ENCODE peak calls at places on chromosomes 13 and 19, in seven cellular contexts. D is K562, Z is ovary, N is body of pancreas, S is esophagus muscularis mucosa, W is suprapubic skin, B is breast epithelium. C is an unnamed sample.
A peak's percentile ranks its signal among the peaks of the same experiment; 100 is the strongest.

GRCh38 chr13:28558126-28558525 is 63.2 kb upstream of the FLT1 start:
- DNase-seq in D (no peak), Z (no peak), N (no peak), S (no peak), W (no peak), B (no peak), C (no peak)

GRCh38 chr19:9535934-9536333 is 2.5 kb downstream of the ZNF426 start:
- DNase-seq in D (no peak), Z (no peak), N (no peak), S (no peak), W (no peak), B (no peak), C (no peak)

GRCh38 chr19:35327642-35328041 is 1.3 kb upstream of the CD22 start:
- DNase-seq in D (peak; percentile 69), Z (no peak), N (no peak), S (no peak), W (no peak), B (no peak), C (no peak)

GRCh38 chr13:33446821-33447481 is 161.4 kb upstream of the STARD13 start:
- DNase-seq in D (no peak), Z (no peak), N (peak; percentile 18), S (no peak), W (no peak), B (peak; percentile 61), C (peak; percentile 68)

GRCh38 chr19:51036519-51036918 is 1.7 kb upstream of the KLK12 start:
- DNase-seq in D (peak; percentile 54), Z (no peak), N (no peak), S (no peak), W (no peak), B (no peak), C (no peak)

GRCh38 chr19:19259741-19260140 is 13.4 kb downstream of the TM6SF2 start:
- DNase-seq in D (peak; percentile 84), Z (no peak), N (no peak), S (no peak), W (no peak), B (no peak), C (no peak)

GRCh38 chr19:32924200-32924599 is 47.6 kb downstream of the CEP89 start:
- DNase-seq in D (no peak), Z (no peak), N (no peak), S (no peak), W (no peak), B (no peak), C (peak; percentile 46)

GRCh38 chr19:7933828-7934725 is 8.1 kb upstream of the CTXN1 start:
- DNase-seq in D (no peak), Z (no peak), N (no peak), S (no peak), W (no peak), B (no peak), C (no peak)

GRCh38 chr19:8305798-8306197 is 2.4 kb downstream of the CD320 start:
- DNase-seq in D (peak; percentile 2), Z (peak; percentile 13), N (peak; percentile 5), S (no peak), W (peak; percentile 20), B (peak; percentile 14), C (no peak)

GRCh38 chr13:20065516-20065915 is 95.3 kb downstream of the GJA3 start:
- DNase-seq in D (no peak), Z (no peak), N (no peak), S (no peak), W (no peak), B (no peak), C (no peak)

GRCh38 chr13:29551214-29551613 is 44.3 kb downstream of the SLC7A1 start:
- DNase-seq in D (no peak), Z (no peak), N (no peak), S (no peak), W (no peak), B (no peak), C (no peak)

GRCh38 chr19:43470288-43470687 is 4.9 kb upstream of the LYPD3 start:
- DNase-seq in D (no peak), Z (no peak), N (no peak), S (no peak), W (no peak), B (no peak), C (no peak)

GRCh38 chr13:24618219-24618955 is 61.8 kb upstream of the ATP12A start:
- DNase-seq in D (no peak), Z (no peak), N (no peak), S (peak; percentile 86), W (no peak), B (no peak), C (no peak)

GRCh38 chr13:61463027-61463426 is 47.4 kb upstream of the PCDH20 start:
- DNase-seq in D (no peak), Z (no peak), N (no peak), S (no peak), W (no peak), B (no peak), C (no peak)

GRCh38 chr19:4966591-4966990 is 2.3 kb upstream of the KDM4B start:
- DNase-seq in D (no peak), Z (no peak), N (no peak), S (no peak), W (no peak), B (no peak), C (no peak)

GRCh38 chr13:101757446-101758039 is 305.1 kb downstream of the ITGBL1 start:
- DNase-seq in D (no peak), Z (no peak), N (no peak), S (no peak), W (no peak), B (no peak), C (no peak)

GRCh38 chr19:46225558-46226004 is 4.0 kb upstream of the IGFL1 start:
- DNase-seq in D (no peak), Z (no peak), N (no peak), S (no peak), W (no peak), B (no peak), C (no peak)

GRCh38 chr19:40266912-40267600 is 18.1 kb downstream of the AKT2 start:
- DNase-seq in D (no peak), Z (no peak), N (no peak), S (no peak), W (no peak), B (no peak), C (no peak)

GRCh38 chr19:48713864-48714755 is 5.4 kb downstream of the MAMSTR start:
- DNase-seq in D (peak; percentile 99), Z (peak; percentile 99), N (peak; percentile 99), S (peak; percentile 100), W (peak; percentile 100), B (peak; percentile 99), C (peak; percentile 99)
- TF ChIP-seq POLR2A in D (peak; percentile 39), Z (no peak), N (peak; percentile 41), S (no peak), W (no peak), B (no peak), C (peak; percentile 85)

GRCh38 chr19:29941828-29942403 is at the start of gene URI1:
- DNase-seq in D (peak; percentile 93), Z (peak; percentile 97), N (peak; percentile 92), S (peak; percentile 95), W (peak; percentile 91), B (peak; percentile 92), C (peak; percentile 89)

GRCh38 chr19:29945017-29945416 is 3.0 kb downstream of the URI1 start:
- DNase-seq in D (no peak), Z (no peak), N (no peak), S (no peak), W (no peak), B (no peak), C (no peak)

GRCh38 chr19:29944415-29945012 is 2.5 kb downstream of the URI1 start:
- DNase-seq in D (no peak), Z (no peak), N (no peak), S (no peak), W (no peak), B (no peak), C (no peak)

GRCh38 chr19:29942404-29943261 is 594 bp downstream of the URI1 start:
- DNase-seq in D (peak; percentile 73), Z (peak; percentile 69), N (peak; percentile 60), S (no peak), W (no peak), B (no peak), C (peak; percentile 53)

GRCh38 chr19:29943615-29944014 is 1.6 kb downstream of the URI1 start:
- DNase-seq in D (no peak), Z (no peak), N (no peak), S (no peak), W (no peak), B (no peak), C (no peak)
- H3K27ac ChIP-seq in D (peak overlapping the region; percentile 82), Z (no peak overlapping the region), N (no peak overlapping the region), S (peak overlapping the region; percentile 83), W (no peak overlapping the region), B (no peak overlapping the region), C (no peak overlapping the region)

GRCh38 chr19:48739835-48740704 is at the start of gene RASIP1:
- DNase-seq in D (no peak), Z (no peak), N (peak; percentile 65), S (no peak), W (no peak), B (no peak), C (no peak)

GRCh38 chr19:48739400-48739825 is 997 bp downstream of the RASIP1 start:
- DNase-seq in D (no peak), Z (no peak), N (no peak), S (no peak), W (no peak), B (no peak), C (no peak)

GRCh38 chr19:48738557-48739399 is 1.6 kb downstream of the RASIP1 start:
- DNase-seq in D (peak; percentile 99), Z (peak; percentile 94), N (peak; percentile 98), S (peak; percentile 96), W (peak; percentile 93), B (peak; percentile 96), C (peak; percentile 94)

GRCh38 chr19:48740705-48741030 is 258 bp upstream of the RASIP1 start:
- DNase-seq in D (no peak), Z (no peak), N (peak; percentile 40), S (no peak), W (no peak), B (no peak), C (no peak)

GRCh38 chr19:48741222-48741999 is 1.0 kb upstream of the RASIP1 start:
- DNase-seq in D (peak; percentile 96), Z (peak; percentile 60), N (peak; percentile 71), S (no peak), W (no peak), B (no peak), C (no peak)
- TF ChIP-seq POLR2A in D (peak; percentile 58), Z (no peak), N (no peak), S (no peak), W (no peak), B (no peak), C (no peak)

DNA sequence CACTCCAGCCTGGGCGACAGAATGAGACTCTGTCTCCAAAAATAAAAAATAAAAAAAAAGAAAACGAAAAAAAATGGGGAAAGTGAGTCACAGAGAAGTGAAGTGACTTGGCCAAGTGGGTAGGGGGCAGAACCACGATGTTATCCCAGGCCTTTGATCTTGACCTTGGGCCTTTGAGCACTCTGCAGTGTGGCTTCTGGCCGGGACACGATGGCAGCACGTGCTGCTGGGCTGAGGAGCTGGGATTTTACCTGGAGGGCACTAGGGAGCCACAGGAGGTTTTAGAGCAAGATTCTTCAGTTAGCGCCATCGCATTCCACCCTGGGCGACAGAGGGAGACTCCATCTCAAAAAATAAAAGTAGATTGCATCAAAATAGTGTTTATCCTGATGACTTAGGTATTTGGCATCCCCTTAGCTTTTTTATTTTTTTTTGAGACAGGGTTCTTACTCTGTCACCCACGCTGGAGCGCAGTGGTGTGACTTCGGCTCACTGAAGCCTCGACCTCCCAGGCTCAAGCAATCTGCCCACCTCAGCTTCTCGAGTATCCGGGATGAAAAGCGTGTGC is 4.3 kb upstream of the TLE5 start:
- DNase-seq in D (peak; percentile 4), Z (no peak), N (no peak), S (no peak), W (no peak), B (no peak), C (no peak)
- H3K27ac ChIP-seq in D (no peak overlapping the region), Z (no peak overlapping the region), N (peak overlapping the region; percentile 77), S (no peak overlapping the region), W (no peak overlapping the region), B (no peak overlapping the region), C (no peak overlapping the region)